ENCODE peak calls at places on chromosome 21, in nine cellular contexts. G is tibial artery, R is PC-3, A is esophagus squamous epithelium, I is upper lobe of right lung, O is astrocyte, U is lung, X is mammary epithelial cell, E is transverse colon. L is an unnamed sample. For H3K9me3 and H3K27me3, the result is how much of the 10 kb centered on the place peaks cover.

GRCh38 chr21:45836268-45836655 is 145.3 kb upstream of the COL6A1 start:
- DNase-seq in G (no peak), R (no peak), A (no peak), I (no peak), O (peak), U (no peak), X (no peak), E (no peak), L (no peak)

GRCh38 chr21:43206231-43207042 is 37.6 kb downstream of the CRYAA start:
- DNase-seq in G (peak), R (no peak), A (no peak), I (peak), O (no peak), U (no peak), X (no peak), E (no peak), L (peak)

GRCh38 chr21:32372755-32373154 is 20.1 kb downstream of the URB1 start:
- DNase-seq in G (no peak), R (no peak), A (no peak), I (no peak), O (no peak), U (no peak), X (peak), E (no peak), L (no peak)

GRCh38 chr21:42299324-42300044 is 15.7 kb downstream of the TFF3 start:
- DNase-seq in G (no peak), R (no peak), A (no peak), I (peak), O (no peak), U (no peak), X (peak), E (no peak), L (no peak)

GRCh38 chr21:38315155-38315554 is 58.4 kb downstream of the KCNJ15 start:
- DNase-seq in G (no peak), R (no peak), A (no peak), I (no peak), O (no peak), U (no peak), X (no peak), E (no peak), L (no peak)

GRCh38 chr21:29233611-29234540 is 64.8 kb upstream of the BACH1 start:
- DNase-seq in G (no peak), R (no peak), A (no peak), I (no peak), O (no peak), U (no peak), X (peak), E (no peak), L (no peak)

GRCh38 chr21:32844076-32844475 is 72.5 kb upstream of the PAXBP1 start:
- DNase-seq in G (no peak), R (no peak), A (no peak), I (no peak), O (no peak), U (no peak), X (no peak), E (no peak), L (no peak)

GRCh38 chr21:25361097-25361496 is 246.2 kb downstream of the MRPL39 start:
- DNase-seq in G (no peak), R (peak), A (no peak), I (no peak), O (no peak), U (no peak), X (no peak), E (no peak), L (no peak)

GRCh38 chr21:39332175-39332574 is 16.7 kb downstream of the HMGN1 start:
- DNase-seq in G (no peak), R (no peak), A (no peak), I (no peak), O (no peak), U (no peak), X (no peak), E (no peak), L (no peak)

GRCh38 chr21:28540514-28540913 is 452.2 kb downstream of the LTN1 start:
- DNase-seq in G (no peak), R (peak), A (no peak), I (no peak), O (peak), U (no peak), X (no peak), E (no peak), L (no peak)

GRCh38 chr21:22019766-22020165 is 1021.6 kb downstream of the NCAM2 start:
- DNase-seq in G (no peak), R (peak), A (no peak), I (no peak), O (no peak), U (no peak), X (no peak), E (no peak), L (no peak)

GRCh38 chr21:39107739-39108138 is 75.5 kb downstream of the PSMG1 start:
- DNase-seq in G (no peak), R (no peak), A (no peak), I (no peak), O (no peak), U (no peak), X (no peak), E (no peak), L (peak)

GRCh38 chr21:46634966-46635323 is 529 bp upstream of the PRMT2 start:
- DNase-seq in G (no peak), R (peak), A (no peak), I (no peak), O (peak), U (peak), X (peak), E (no peak), L (peak)

GRCh38 chr21:42650441-42651421 is 2.7 kb upstream of the PDE9A start:
- DNase-seq in G (no peak), R (no peak), A (no peak), I (no peak), O (no peak), U (no peak), X (no peak), E (no peak), L (no peak)

GRCh38 chr21:42698730-42699129 is 45.3 kb downstream of the PDE9A start:
- DNase-seq in G (no peak), R (no peak), A (no peak), I (peak), O (no peak), U (no peak), X (no peak), E (no peak), L (no peak)

GRCh38 chr21:20997308-20997632 is 939 bp upstream of the NCAM2 start:
- DNase-seq in G (no peak), R (no peak), A (no peak), I (no peak), O (no peak), U (no peak), X (no peak), E (no peak), L (no peak)

GRCh38 chr21:41321211-41321907 is 4.8 kb downstream of the FAM3B start:
- DNase-seq in G (no peak), R (no peak), A (no peak), I (no peak), O (no peak), U (no peak), X (no peak), E (no peak), L (no peak)

GRCh38 chr21:15063081-15063820 is 1.5 kb downstream of the NRIP1 start:
- DNase-seq in G (no peak), R (peak), A (no peak), I (no peak), O (peak), U (no peak), X (peak), E (no peak), L (peak)

GRCh38 chr21:15064576-15065380 is at the start of gene NRIP1:
- DNase-seq in G (peak), R (peak), A (peak), I (peak), O (peak), U (peak), X (peak), E (peak), L (peak)

GRCh38 chr21:15065381-15066230 is 806 bp upstream of the NRIP1 start:
- DNase-seq in G (peak), R (peak), A (peak), I (peak), O (peak), U (peak), X (peak), E (peak), L (peak)

GRCh38 chr21:15063821-15064575 is 802 bp downstream of the NRIP1 start:
- DNase-seq in G (peak), R (peak), A (no peak), I (peak), O (peak), U (peak), X (peak), E (peak), L (peak)

GRCh38 chr21:15066231-15066577 is 1.4 kb upstream of the NRIP1 start:
- DNase-seq in G (no peak), R (peak), A (no peak), I (no peak), O (no peak), U (no peak), X (no peak), E (no peak), L (no peak)
- H3K4me3 ChIP-seq in G (peak), R (peak), A (peak), I (peak), O (peak), U (peak), X (peak), E (peak), L (peak)

GRCh38 chr21:19123525-19123924 is 719.9 kb upstream of the TMPRSS15 start:
- DNase-seq in G (no peak), R (no peak), A (no peak), I (no peak), O (no peak), U (no peak), X (no peak), E (no peak), L (no peak)
- H3K9me3 ChIP-seq in G (under half), R (under half), A (under half), I (under half), O (under half), U (under half), X (under half), E (under half), L (under half)

GRCh38 chr21:35476616-35477395 is 427.7 kb upstream of the RUNX1 start:
- DNase-seq in G (no peak), R (peak), A (no peak), I (no peak), O (peak), U (no peak), X (no peak), E (no peak), L (peak)
- H3K27me3 ChIP-seq in G (under half), R (under half), A (under half), I (under half), O (under half), U (under half), X (under half), E (under half), L (under half)

DNA sequence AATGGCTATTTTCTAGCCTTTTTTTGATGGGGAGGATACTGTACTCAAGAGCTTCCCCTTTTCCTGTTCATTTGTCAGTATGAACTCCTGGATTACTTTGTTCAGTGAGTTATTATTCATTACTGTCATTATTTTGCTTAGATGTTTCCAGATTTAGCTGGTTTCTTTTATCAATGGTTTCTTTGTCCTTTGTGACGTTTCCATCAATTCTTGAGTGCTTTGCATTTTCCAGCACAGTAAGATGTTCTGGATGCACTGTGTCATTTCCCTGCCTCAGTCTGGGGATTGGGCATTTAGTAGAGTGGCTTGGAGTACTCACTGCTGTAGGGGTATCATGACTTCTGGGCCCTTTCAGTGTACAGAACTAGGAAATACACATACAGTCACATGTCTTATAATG is 34.2 kb downstream of the MRPS6 start:
- DNase-seq in G (no peak), R (no peak), A (no peak), I (no peak), O (no peak), U (no peak), X (no peak), E (no peak), L (no peak)
- H3K4me3 ChIP-seq in G (no peak), R (no peak), A (no peak), I (no peak), O (no peak), U (no peak), X (no peak), E (no peak), L (no peak)

DNA sequence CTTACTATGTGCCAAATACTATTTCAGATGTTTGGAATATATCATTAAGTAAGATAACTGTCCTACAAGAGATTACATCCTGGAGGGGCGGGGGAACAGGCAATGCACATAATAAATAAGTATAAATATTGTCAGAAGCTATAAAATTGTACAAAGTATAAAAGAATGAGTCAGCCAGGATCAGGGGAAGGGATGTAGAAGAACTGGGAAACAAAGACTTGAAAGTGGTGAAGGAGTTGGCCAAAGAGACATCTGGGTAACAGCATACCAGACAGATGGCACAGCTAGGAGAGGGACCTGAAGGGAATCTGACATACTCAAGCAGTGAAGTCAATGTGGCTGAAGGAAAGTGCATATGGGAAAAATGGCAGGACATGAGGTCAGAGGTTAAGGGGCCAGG is 53.9 kb downstream of the CYYR1 start:
- DNase-seq in G (no peak), R (peak), A (no peak), I (no peak), O (no peak), U (no peak), X (no peak), E (no peak), L (no peak)
- H3K9me3 ChIP-seq in G (under half), R (under half), A (under half), I (under half), O (under half), U (under half), X (under half), E (under half), L (under half)

DNA sequence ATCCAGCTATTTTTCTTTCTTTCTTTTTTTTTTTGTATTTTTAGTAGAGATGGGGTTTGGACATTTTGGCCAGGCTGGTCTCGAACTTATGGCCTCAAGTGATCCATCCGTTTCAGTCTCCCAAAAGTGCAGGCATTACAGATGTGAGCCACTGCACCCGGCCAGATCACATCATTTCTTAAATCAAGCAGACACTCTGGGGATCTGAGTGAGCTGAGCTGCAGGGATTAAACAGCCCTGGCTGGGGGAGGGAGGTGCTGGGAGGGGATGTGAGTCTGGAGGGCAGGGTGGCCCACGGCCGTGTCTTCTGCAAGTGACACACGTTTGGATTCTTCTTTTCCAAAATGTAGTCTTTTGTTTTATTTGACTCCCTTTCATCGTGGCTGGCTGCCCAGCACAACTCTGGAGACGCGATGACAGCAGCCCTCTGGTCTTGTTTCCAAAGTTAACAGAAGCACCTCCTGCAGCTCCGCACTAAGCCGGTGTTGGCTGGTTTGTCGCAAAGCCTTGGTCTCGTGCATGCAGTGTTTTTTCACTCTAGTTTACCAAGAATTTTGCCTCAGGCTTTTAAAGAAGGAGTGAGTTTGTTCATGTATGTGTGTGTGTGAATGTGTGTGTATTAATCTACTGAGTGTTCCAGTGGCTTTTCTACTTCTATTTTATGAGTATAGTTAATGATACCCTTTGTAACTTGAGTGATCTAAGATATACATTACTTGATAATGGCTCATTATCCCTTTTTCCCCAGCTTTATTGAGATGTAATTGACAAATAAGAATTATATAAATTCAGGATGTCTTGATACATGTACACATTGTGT is 2.8 kb upstream of the KRTAP10-5 start:
- DNase-seq in G (no peak), R (peak), A (no peak), I (no peak), O (no peak), U (no peak), X (no peak), E (no peak), L (no peak)
- H3K27me3 ChIP-seq in G (under half), R (under half), A (under half), I (under half), O (under half), U (under half), X (under half), E (under half), L (under half)

GRCh38 chr21:16534408-16535099 is 804.8 kb downstream of the USP25 start:
- DNase-seq in G (peak), R (no peak), A (no peak), I (no peak), O (peak), U (peak), X (peak), E (peak), L (peak)

GRCh38 chr21:16541366-16541765 is 811.6 kb downstream of the USP25 start:
- DNase-seq in G (no peak), R (no peak), A (no peak), I (no peak), O (no peak), U (no peak), X (no peak), E (no peak), L (peak)

GRCh38 chr21:16536661-16537359 is 807.0 kb downstream of the USP25 start:
- DNase-seq in G (no peak), R (peak), A (no peak), I (no peak), O (peak), U (no peak), X (peak), E (no peak), L (peak)

GRCh38 chr21:16535100-16535418 is 805.3 kb downstream of the USP25 start:
- DNase-seq in G (peak), R (peak), A (no peak), I (peak), O (peak), U (peak), X (peak), E (peak), L (peak)

DNA sequence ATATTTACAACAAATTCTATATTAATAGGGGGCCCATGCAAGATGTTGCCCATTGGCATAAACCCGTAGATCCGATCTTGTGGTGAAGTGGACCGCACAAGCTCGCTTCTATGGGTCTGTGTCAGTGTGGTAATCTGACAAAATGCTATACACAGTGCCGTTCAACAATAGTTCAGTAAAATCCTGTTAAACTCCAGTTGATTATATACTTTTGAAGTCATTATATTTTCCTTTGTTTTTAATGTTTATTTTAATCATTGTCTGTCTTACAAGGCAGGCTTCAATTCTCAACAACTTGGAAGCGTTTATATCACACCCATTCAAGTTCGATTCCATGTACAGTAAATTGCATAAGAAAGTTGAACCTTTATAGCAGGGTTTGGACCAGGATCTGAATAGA is 809.3 kb downstream of the USP25 start:
- DNase-seq in G (no peak), R (no peak), A (no peak), I (no peak), O (no peak), U (no peak), X (no peak), E (no peak), L (no peak)
- H3K4me3 ChIP-seq in G (no peak), R (no peak), A (no peak), I (no peak), O (no peak), U (no peak), X (no peak), E (no peak), L (no peak)

DNA sequence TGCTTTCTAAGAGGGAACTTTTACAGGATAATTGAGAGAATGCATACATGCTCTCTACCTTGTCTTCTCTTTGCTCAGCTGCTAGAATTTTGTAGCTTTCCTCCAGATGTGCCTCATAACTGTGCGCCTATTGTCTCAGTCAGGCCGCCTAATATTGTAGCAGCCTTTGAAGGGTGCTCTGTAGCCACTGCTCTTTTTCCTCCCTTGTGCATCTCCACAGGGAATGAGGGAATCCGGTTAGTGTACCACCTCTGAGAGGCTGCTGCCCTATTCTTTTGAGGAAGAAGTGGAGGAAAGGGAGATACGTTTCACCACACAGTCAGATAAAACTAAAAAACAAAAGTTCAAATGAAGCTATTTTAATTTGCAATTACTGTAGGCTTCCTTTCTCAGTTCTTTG is 22.8 kb downstream of the TTC3 start:
- DNase-seq in G (no peak), R (no peak), A (no peak), I (no peak), O (no peak), U (no peak), X (no peak), E (no peak), L (no peak)
- H3K9me3 ChIP-seq in G (under half), R (under half), A (under half), I (under half), O (under half), U (under half), X (under half), E (under half), L (under half)

L was measured in SJSA1.